ENCODE peak calls at places on chromosome 15, in four cellular contexts. X is A549, B is NB4, D is WTC11. G is an unnamed sample.

GRCh38 chr15:61521961-61522360 is 292.9 kb upstream of the RORA start:
- DNase-seq in X (no peak), B (no peak), D (no peak), G (no peak)

GRCh38 chr15:27623149-27623548 is 476.0 kb downstream of the OCA2 start:
- DNase-seq in X (no peak), B (no peak), D (no peak), G (no peak)

GRCh38 chr15:76376816-76377215 is 40.2 kb downstream of the ISL2 start:
- DNase-seq in X (no peak), B (no peak), D (no peak), G (no peak)

GRCh38 chr15:65660927-65661326 is 39.2 kb downstream of the SLC24A1 start:
- DNase-seq in X (no peak), B (peak), D (no peak), G (no peak)

GRCh38 chr15:85024509-85025336 is 43.1 kb downstream of the PDE8A start:
- DNase-seq in X (peak), B (peak), D (no peak), G (peak)

GRCh38 chr15:100902436-100903190 is 16.5 kb upstream of the LRRK1 start:
- DNase-seq in X (no peak), B (peak), D (no peak), G (peak)

GRCh38 chr15:84668221-84668982 is 10.4 kb upstream of the NMB start:
- DNase-seq in X (no peak), B (no peak), D (no peak), G (no peak)

GRCh38 chr15:61227269-61228024 is 1.7 kb downstream of the RORA start:
- DNase-seq in X (peak), B (no peak), D (peak), G (no peak)

GRCh38 chr15:77554306-77555080 is 78.2 kb downstream of the LINGO1 start:
- DNase-seq in X (no peak), B (no peak), D (no peak), G (no peak)

GRCh38 chr15:24945711-24946110 is 9.1 kb upstream of the SNRPN start:
- DNase-seq in X (no peak), B (no peak), D (no peak), G (no peak)

GRCh38 chr15:63332367-63333078 is 49.1 kb downstream of the CA12 start:
- DNase-seq in X (peak), B (no peak), D (no peak), G (no peak)

GRCh38 chr15:25691544-25692430 is 171.3 kb downstream of the ATP10A start:
- DNase-seq in X (no peak), B (peak), D (no peak), G (no peak)

GRCh38 chr15:63833246-63833696 is 477 bp downstream of the HERC1 start:
- DNase-seq in X (peak), B (peak), D (peak), G (no peak)

GRCh38 chr15:51708013-51708412 is 26.7 kb downstream of the SCG3 start:
- DNase-seq in X (no peak), B (no peak), D (no peak), G (no peak)

GRCh38 chr15:66850078-66850991 is 148.3 kb downstream of the SMAD6 start:
- DNase-seq in X (no peak), B (no peak), D (no peak), G (no peak)

GRCh38 chr15:27861171-27861570 is 237.9 kb downstream of the OCA2 start:
- DNase-seq in X (no peak), B (no peak), D (no peak), G (no peak)

DNA sequence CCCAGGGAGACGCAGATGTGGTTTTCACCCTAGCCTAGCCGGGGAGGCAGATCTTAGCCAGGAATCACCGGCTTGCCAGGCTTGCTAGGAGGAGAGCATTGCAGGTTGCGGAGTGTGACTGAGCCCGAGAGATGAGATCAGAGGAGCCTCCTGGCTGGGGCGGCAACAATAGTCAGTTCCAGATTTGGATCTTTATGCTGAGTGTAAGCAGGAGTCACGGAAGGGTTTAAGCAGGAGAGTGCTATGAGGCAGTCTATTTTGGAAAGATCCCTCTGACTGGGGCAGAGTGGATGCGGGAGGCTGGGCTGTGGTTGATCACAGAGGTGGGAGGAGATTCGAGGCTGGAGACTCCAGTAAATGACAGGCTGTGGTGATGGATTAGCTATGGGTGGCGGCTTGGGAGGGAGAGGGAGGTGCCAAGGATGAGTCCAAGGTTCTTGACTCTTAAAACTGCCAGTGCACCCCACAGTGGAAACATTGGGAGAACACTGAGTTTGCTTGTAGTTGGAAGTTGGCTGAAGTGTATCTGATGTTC is 10.4 kb upstream of the BAHD1 start:
- DNase-seq in X (no peak), B (peak), D (no peak), G (no peak)
- TF ChIP-seq MAX in X (no peak), B (no peak), D (no peak), G (no peak)

GRCh38 chr15:45790325-45790943 is 155.6 kb downstream of the SQOR start:
- DNase-seq in X (peak), B (peak), D (peak), G (peak)

GRCh38 chr15:45796433-45796832 is 161.6 kb downstream of the SQOR start:
- DNase-seq in X (no peak), B (no peak), D (no peak), G (no peak)

GRCh38 chr15:45795487-45796069 is 160.7 kb downstream of the SQOR start:
- DNase-seq in X (no peak), B (peak), D (peak), G (peak)

GRCh38 chr15:45794768-45795486 is 160.1 kb downstream of the SQOR start:
- DNase-seq in X (no peak), B (no peak), D (no peak), G (peak)

GRCh38 chr15:45794304-45794703 is 159.5 kb downstream of the SQOR start:
- DNase-seq in X (no peak), B (no peak), D (no peak), G (no peak)
- TF ChIP-seq MAX in X (no peak), B (no peak), D (no peak), G (no peak)

GRCh38 chr15:90142216-90143175 is 40.2 kb upstream of the IDH2 start:
- DNase-seq in X (no peak), B (peak), D (no peak), G (no peak)
- TF ChIP-seq MAX in X (no peak), B (peak), D (no peak), G (no peak)

GRCh38 chr15:92693922-92694331 is 38.4 kb upstream of the FAM174B start:
- DNase-seq in X (peak), B (peak), D (peak), G (peak)

GRCh38 chr15:92696096-92696495 is 40.5 kb upstream of the FAM174B start:
- DNase-seq in X (no peak), B (no peak), D (no peak), G (no peak)

GRCh38 chr15:92687183-92687582 is 31.6 kb upstream of the FAM174B start:
- DNase-seq in X (no peak), B (no peak), D (no peak), G (no peak)

DNA sequence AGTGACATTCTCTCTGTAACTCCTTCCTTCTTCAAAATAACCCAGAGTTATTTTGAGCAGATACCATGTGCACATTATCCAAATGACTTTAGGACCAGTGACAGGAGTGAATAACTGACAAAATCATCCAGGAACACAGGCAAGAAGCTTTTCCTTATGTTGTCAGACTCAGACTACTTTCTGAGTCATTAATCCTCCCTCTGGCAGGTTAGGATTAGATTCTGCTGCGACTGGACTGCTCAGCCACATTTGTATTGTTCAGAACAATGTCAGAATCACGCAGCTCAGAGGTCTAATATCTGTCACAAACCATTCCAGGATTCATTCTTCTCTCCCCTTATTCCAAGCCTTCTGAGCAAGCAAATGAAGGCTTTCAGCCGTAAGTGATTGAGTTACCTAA is 34.8 kb upstream of the FAM174B start:
- DNase-seq in X (no peak), B (no peak), D (no peak), G (no peak)
- TF ChIP-seq MAX in X (no peak), B (no peak), D (no peak), G (no peak)

GRCh38 chr15:57961919-57962318 is 103.6 kb downstream of the ALDH1A2 start:
- DNase-seq in X (no peak), B (no peak), D (no peak), G (no peak)

GRCh38 chr15:57957113-57957512 is 108.4 kb downstream of the ALDH1A2 start:
- DNase-seq in X (no peak), B (no peak), D (no peak), G (no peak)

GRCh38 chr15:57962887-57963286 is 102.6 kb downstream of the ALDH1A2 start:
- DNase-seq in X (no peak), B (peak), D (no peak), G (no peak)
- TF ChIP-seq MAX in X (no peak), B (no peak), D (no peak), G (no peak)

DNA sequence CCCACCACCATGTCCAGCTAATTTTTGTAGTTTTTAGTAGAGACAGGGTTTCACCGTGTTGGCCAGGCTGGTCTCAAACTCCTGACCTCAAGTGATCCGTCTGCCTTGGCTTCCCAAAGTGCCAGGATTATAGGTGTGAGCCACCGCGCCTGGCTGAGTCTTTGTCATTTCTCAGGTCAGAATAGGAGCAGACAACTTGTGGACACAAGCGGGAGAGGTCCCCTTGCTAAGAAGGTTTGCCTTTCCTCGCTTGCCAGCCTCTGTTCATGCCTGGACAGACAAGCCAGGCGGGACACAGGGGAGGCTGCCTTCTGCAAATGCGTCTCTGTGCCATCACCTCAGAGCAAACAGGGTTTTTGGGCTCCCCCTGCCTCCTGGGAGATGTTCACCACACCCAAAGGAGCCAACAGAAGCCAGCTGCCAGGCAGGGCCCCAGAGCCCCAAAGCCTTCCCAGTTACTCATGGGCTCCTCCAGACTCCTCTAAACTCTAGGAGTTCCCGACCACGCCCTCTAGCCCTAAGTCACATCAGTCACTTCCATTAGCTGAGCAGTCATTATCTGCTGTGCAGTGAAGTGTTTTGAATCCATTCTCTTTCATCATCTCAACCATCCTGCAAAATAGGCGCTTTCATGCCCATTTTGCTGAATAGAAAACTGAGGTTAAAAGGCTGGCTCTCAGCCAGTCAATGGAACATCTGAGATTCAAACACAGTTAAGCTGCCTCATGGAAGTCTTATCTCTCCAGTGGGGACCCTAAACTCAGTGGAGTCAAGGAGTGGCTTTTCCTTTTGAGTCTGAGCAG is 245.0 kb downstream of the UACA start:
- DNase-seq in X (no peak), B (no peak), D (no peak), G (no peak)
- TF ChIP-seq MAX in X (no peak), B (no peak), D (no peak), G (no peak)

GRCh38 chr15:80550219-80550909 is 144.7 kb upstream of the ABHD17C start:
- DNase-seq in X (no peak), B (no peak), D (no peak), G (peak)

GRCh38 chr15:80550910-80551265 is 144.2 kb upstream of the ABHD17C start:
- DNase-seq in X (no peak), B (no peak), D (no peak), G (no peak)

GRCh38 chr15:80549712-80550111 is 145.4 kb upstream of the ABHD17C start:
- DNase-seq in X (no peak), B (no peak), D (no peak), G (no peak)

GRCh38 chr15:80547264-80547663 is 143.1 kb downstream of the ARNT2 start:
- DNase-seq in X (no peak), B (no peak), D (no peak), G (no peak)

DNA sequence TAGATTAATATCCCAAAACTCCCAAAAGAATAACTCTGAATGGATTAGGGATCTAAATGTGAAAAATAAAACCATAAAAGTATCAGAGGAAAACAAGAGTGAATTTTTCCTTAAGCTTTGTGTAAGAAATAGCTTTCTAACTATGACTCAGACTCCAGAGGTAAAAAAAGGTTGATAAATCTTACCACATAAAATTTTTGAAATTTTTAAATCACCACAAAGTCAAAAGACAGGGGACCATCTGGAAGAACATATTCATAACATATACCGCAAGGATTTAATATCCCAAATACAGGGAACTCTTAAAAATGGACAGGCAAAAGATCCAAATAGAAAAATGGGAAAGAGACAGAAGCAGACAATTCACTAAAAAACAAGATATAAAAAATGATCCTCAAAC is 145.0 kb downstream of the ARNT2 start:
- DNase-seq in X (no peak), B (no peak), D (no peak), G (no peak)
- TF ChIP-seq MAX in X (no peak), B (no peak), D (no peak), G (no peak)

DNA sequence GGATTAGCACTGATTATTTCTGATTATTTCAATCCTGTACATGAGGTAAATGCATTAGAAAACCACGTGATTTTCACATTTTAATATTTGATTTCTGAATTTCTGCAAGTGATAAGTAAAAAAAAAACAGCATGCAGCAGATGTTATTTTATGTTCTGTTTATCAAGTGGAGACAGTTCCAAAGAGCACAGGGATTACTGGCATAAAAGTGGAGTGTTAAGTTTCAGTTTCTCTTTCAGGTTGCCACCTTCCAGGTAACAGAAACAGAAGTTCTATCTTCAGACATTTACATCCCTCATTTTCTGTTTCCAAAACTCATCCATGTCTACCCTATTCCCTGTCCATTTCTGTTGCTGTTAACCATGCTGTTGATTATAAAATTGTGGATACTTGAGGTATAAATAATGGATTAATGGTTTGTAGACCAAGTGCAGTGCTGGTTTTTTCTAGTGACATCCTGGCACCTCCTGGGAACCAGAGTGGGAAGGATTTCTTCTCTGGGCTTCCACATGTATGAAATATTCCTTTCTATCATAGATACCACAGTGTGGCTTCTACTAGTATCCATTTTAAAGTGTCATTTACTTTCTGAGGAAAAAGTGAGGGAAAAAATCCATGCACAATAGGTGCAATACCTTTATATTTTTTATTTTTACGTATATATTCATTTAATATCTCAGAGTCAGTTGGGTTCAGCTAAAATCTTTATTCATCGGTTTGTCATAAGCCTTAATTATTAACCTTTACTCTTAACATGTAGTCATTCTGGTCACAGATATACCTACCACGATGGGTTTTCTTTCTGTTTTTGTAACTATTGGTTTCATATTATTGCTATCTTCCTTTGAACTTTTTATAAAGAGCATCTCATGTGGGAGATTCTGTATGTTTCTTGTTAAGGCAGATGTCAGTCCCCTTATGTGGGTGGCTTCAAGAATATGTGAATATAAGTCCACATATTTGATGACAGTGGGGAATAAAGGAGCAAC is 1010.0 kb downstream of the SQOR start:
- DNase-seq in X (no peak), B (no peak), D (no peak), G (no peak)
- TF ChIP-seq MAX in X (no peak), B (no peak), D (no peak), G (no peak)

GRCh38 chr15:40095381-40096093 is 13.1 kb downstream of the BMF start:
- DNase-seq in X (no peak), B (no peak), D (no peak), G (no peak)

GRCh38 chr15:40094156-40094555 is 14.5 kb downstream of the BMF start:
- DNase-seq in X (no peak), B (no peak), D (no peak), G (no peak)

GRCh38 chr15:40091861-40092415 is 16.7 kb downstream of the BMF start:
- DNase-seq in X (no peak), B (no peak), D (no peak), G (no peak)

GRCh38 chr15:40092416-40093223 is 16.1 kb downstream of the BMF start:
- DNase-seq in X (no peak), B (no peak), D (no peak), G (peak)

DNA sequence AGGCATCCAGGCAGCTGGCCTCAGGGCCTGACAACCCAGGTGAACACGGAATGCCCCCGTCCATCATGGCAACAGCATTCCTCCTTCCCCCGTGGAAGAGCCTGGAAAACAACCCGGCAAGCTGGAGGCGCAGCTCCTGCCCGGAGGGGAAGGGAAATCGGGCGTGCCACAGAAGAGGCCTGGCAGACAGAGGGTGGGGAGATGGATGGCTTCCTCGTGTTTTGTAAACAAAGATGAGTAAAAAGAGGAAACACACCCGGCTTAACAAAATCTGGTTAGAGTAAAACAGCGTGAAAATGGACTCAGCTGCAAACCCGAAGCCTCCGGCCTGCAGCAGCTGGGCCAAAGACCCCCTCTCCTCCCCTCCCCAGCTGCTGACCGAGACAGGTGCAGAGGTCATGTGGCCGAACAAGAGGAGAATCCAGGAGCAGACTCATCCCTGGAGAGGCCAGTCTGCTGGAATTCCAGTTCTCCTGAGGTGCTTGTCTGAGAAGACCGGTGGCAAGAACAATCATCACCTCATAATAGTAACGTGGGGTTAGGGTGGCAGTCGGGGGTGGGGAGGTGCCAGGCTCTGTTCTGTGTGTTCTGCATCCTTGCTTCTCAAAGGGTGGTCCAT is 15.3 kb downstream of the BMF start:
- DNase-seq in X (no peak), B (no peak), D (no peak), G (no peak)
- TF ChIP-seq MAX in X (no peak), B (no peak), D (no peak), G (no peak)

G was measured in HepG2.